ENCODE peak calls at places on chromosomes 1 and 21, in five cellular contexts. One of them, this sample, is unnamed.

GRCh38 chr1:75334876-75335275 is 200.7 kb downstream of the LHX8 start:
- DNase-seq in foreskin fibroblast: no peak
- DNase-seq in RPMI8226: no peak
- DNase-seq in pulmonary artery endothelial cell: no peak
- DNase-seq in SHP77: no peak
- DNase-seq in this sample: no peak

GRCh38 chr1:237267743-237268142 is 225.8 kb downstream of the RYR2 start:
- DNase-seq in foreskin fibroblast: no peak
- DNase-seq in RPMI8226: no peak
- DNase-seq in pulmonary artery endothelial cell: no peak
- DNase-seq in SHP77: no peak
- DNase-seq in this sample: no peak

GRCh38 chr1:228830185-228830953 is 95.1 kb downstream of the RHOU start:
- DNase-seq in foreskin fibroblast: no peak
- DNase-seq in RPMI8226: peak
- DNase-seq in pulmonary artery endothelial cell: no peak
- DNase-seq in SHP77: no peak
- DNase-seq in this sample: peak

GRCh38 chr1:40435471-40435870 is 14.8 kb upstream of the ZFP69B start:
- DNase-seq in foreskin fibroblast: no peak
- DNase-seq in RPMI8226: no peak
- DNase-seq in pulmonary artery endothelial cell: no peak
- DNase-seq in SHP77: no peak
- DNase-seq in this sample: no peak

GRCh38 chr1:244111008-244111407 is 59.9 kb downstream of the ZBTB18 start:
- DNase-seq in foreskin fibroblast: no peak
- DNase-seq in RPMI8226: no peak
- DNase-seq in pulmonary artery endothelial cell: no peak
- DNase-seq in SHP77: no peak
- DNase-seq in this sample: no peak

GRCh38 chr21:41759214-41759840 is 7.5 kb downstream of the RIPK4 start:
- DNase-seq in foreskin fibroblast: no peak
- DNase-seq in RPMI8226: no peak
- DNase-seq in pulmonary artery endothelial cell: no peak
- DNase-seq in SHP77: no peak
- DNase-seq in this sample: no peak

GRCh38 chr1:58887059-58887458 is 103.2 kb upstream of the JUN start:
- DNase-seq in foreskin fibroblast: peak
- DNase-seq in RPMI8226: no peak
- DNase-seq in pulmonary artery endothelial cell: no peak
- DNase-seq in SHP77: no peak
- DNase-seq in this sample: no peak

GRCh38 chr1:150895618-150896017 is 8.7 kb downstream of the CTXND2 start:
- DNase-seq in foreskin fibroblast: no peak
- DNase-seq in RPMI8226: no peak
- DNase-seq in pulmonary artery endothelial cell: no peak
- DNase-seq in SHP77: peak
- DNase-seq in this sample: no peak

GRCh38 chr1:149965440-149965839 is 28.8 kb upstream of the MTMR11 start:
- DNase-seq in foreskin fibroblast: no peak
- DNase-seq in RPMI8226: no peak
- DNase-seq in pulmonary artery endothelial cell: no peak
- DNase-seq in SHP77: no peak
- DNase-seq in this sample: no peak

GRCh38 chr1:220791959-220792358 is 5.2 kb downstream of the MTARC1 start:
- DNase-seq in foreskin fibroblast: no peak
- DNase-seq in RPMI8226: no peak
- DNase-seq in pulmonary artery endothelial cell: no peak
- DNase-seq in SHP77: no peak
- DNase-seq in this sample: no peak

GRCh38 chr1:208187499-208188041 is 56.6 kb downstream of the PLXNA2 start:
- DNase-seq in foreskin fibroblast: no peak
- DNase-seq in RPMI8226: peak
- DNase-seq in pulmonary artery endothelial cell: no peak
- DNase-seq in SHP77: no peak
- DNase-seq in this sample: no peak

GRCh38 chr1:54728027-54728426 is 12.4 kb downstream of the TTC4 start:
- DNase-seq in foreskin fibroblast: no peak
- DNase-seq in RPMI8226: no peak
- DNase-seq in pulmonary artery endothelial cell: no peak
- DNase-seq in SHP77: no peak
- DNase-seq in this sample: no peak

GRCh38 chr1:152167835-152168534 is 9.0 kb upstream of the RPTN start:
- DNase-seq in foreskin fibroblast: peak
- DNase-seq in RPMI8226: peak
- DNase-seq in pulmonary artery endothelial cell: no peak
- DNase-seq in SHP77: no peak
- DNase-seq in this sample: no peak

GRCh38 chr1:201905234-201905890 is 16.7 kb downstream of the SHISA4 start:
- DNase-seq in foreskin fibroblast: no peak
- DNase-seq in RPMI8226: no peak
- DNase-seq in pulmonary artery endothelial cell: no peak
- DNase-seq in SHP77: no peak
- DNase-seq in this sample: no peak

GRCh38 chr1:29921741-29922140 is 685.4 kb downstream of the PTPRU start:
- DNase-seq in foreskin fibroblast: no peak
- DNase-seq in RPMI8226: no peak
- DNase-seq in pulmonary artery endothelial cell: no peak
- DNase-seq in SHP77: no peak
- DNase-seq in this sample: no peak

GRCh38 chr1:160761886-160762285 is 22.8 kb downstream of the SLAMF7 start:
- DNase-seq in foreskin fibroblast: no peak
- DNase-seq in RPMI8226: no peak
- DNase-seq in pulmonary artery endothelial cell: no peak
- DNase-seq in SHP77: no peak
- DNase-seq in this sample: no peak

GRCh38 chr21:45502600-45502999 is 39.6 kb downstream of the SLC19A1 start:
- DNase-seq in foreskin fibroblast: no peak
- DNase-seq in RPMI8226: no peak
- DNase-seq in pulmonary artery endothelial cell: no peak
- DNase-seq in SHP77: no peak
- DNase-seq in this sample: peak

GRCh38 chr1:53062731-53063591 is 948 bp downstream of the PODN start:
- DNase-seq in foreskin fibroblast: no peak
- DNase-seq in RPMI8226: no peak
- DNase-seq in pulmonary artery endothelial cell: no peak
- DNase-seq in SHP77: no peak
- DNase-seq in this sample: peak

GRCh38 chr1:154855186-154855585 is 14.9 kb downstream of the KCNN3 start:
- DNase-seq in foreskin fibroblast: no peak
- DNase-seq in RPMI8226: no peak
- DNase-seq in pulmonary artery endothelial cell: no peak
- DNase-seq in SHP77: no peak
- DNase-seq in this sample: no peak

GRCh38 chr1:4931486-4931885 is 277.1 kb downstream of the AJAP1 start:
- DNase-seq in foreskin fibroblast: no peak
- DNase-seq in RPMI8226: no peak
- DNase-seq in pulmonary artery endothelial cell: no peak
- DNase-seq in SHP77: no peak
- DNase-seq in this sample: no peak

GRCh38 chr1:57131701-57132394 is 166.0 kb upstream of the C8B start:
- DNase-seq in foreskin fibroblast: no peak
- DNase-seq in RPMI8226: no peak
- DNase-seq in pulmonary artery endothelial cell: no peak
- DNase-seq in SHP77: no peak
- DNase-seq in this sample: no peak

GRCh38 chr21:42466700-42467612 is 29.1 kb downstream of the RSPH1 start:
- DNase-seq in foreskin fibroblast: no peak
- DNase-seq in RPMI8226: peak
- DNase-seq in pulmonary artery endothelial cell: no peak
- DNase-seq in SHP77: peak
- DNase-seq in this sample: no peak

GRCh38 chr1:62358974-62359373 is 39.7 kb upstream of the KANK4 start:
- DNase-seq in foreskin fibroblast: no peak
- DNase-seq in RPMI8226: no peak
- DNase-seq in pulmonary artery endothelial cell: no peak
- DNase-seq in SHP77: peak
- DNase-seq in this sample: no peak

GRCh38 chr1:204976666-204977065 is 66.3 kb upstream of the CNTN2 start:
- DNase-seq in foreskin fibroblast: no peak
- DNase-seq in RPMI8226: no peak
- DNase-seq in pulmonary artery endothelial cell: no peak
- DNase-seq in SHP77: no peak
- DNase-seq in this sample: no peak

GRCh38 chr1:12057382-12057781 is 5.7 kb upstream of the TNFRSF8 start:
- DNase-seq in foreskin fibroblast: no peak
- DNase-seq in RPMI8226: no peak
- DNase-seq in pulmonary artery endothelial cell: no peak
- DNase-seq in SHP77: no peak
- DNase-seq in this sample: no peak

GRCh38 chr1:159554681-159555080 is 18.9 kb upstream of the OR10J5 start:
- DNase-seq in foreskin fibroblast: no peak
- DNase-seq in RPMI8226: no peak
- DNase-seq in pulmonary artery endothelial cell: no peak
- DNase-seq in SHP77: no peak
- DNase-seq in this sample: no peak

GRCh38 chr1:233140519-233140918 is 155.0 kb downstream of the PCNX2 start:
- DNase-seq in foreskin fibroblast: peak
- DNase-seq in RPMI8226: no peak
- DNase-seq in pulmonary artery endothelial cell: no peak
- DNase-seq in SHP77: no peak
- DNase-seq in this sample: no peak

GRCh38 chr1:156511656-156512055 is 11.1 kb upstream of the MEF2D start:
- DNase-seq in foreskin fibroblast: peak
- DNase-seq in RPMI8226: peak
- DNase-seq in pulmonary artery endothelial cell: no peak
- DNase-seq in SHP77: no peak
- DNase-seq in this sample: no peak

GRCh38 chr1:166307261-166308188 is 140.7 kb upstream of the FAM78B start:
- DNase-seq in foreskin fibroblast: no peak
- DNase-seq in RPMI8226: no peak
- DNase-seq in pulmonary artery endothelial cell: no peak
- DNase-seq in SHP77: no peak
- DNase-seq in this sample: no peak

GRCh38 chr1:173669491-173669941 is at the start of gene ANKRD45:
- DNase-seq in foreskin fibroblast: peak
- DNase-seq in RPMI8226: no peak
- DNase-seq in pulmonary artery endothelial cell: no peak
- DNase-seq in SHP77: no peak
- DNase-seq in this sample: no peak

GRCh38 chr21:19853709-19854575 is 1144.3 kb upstream of the NCAM2 start:
- DNase-seq in foreskin fibroblast: no peak
- DNase-seq in RPMI8226: peak
- DNase-seq in pulmonary artery endothelial cell: no peak
- DNase-seq in SHP77: no peak
- DNase-seq in this sample: no peak

GRCh38 chr1:93585059-93585966 is 96.3 kb downstream of the BCAR3 start:
- DNase-seq in foreskin fibroblast: peak
- DNase-seq in RPMI8226: no peak
- DNase-seq in pulmonary artery endothelial cell: no peak
- DNase-seq in SHP77: peak
- DNase-seq in this sample: peak

GRCh38 chr21:33760641-33761103 is 118.4 kb downstream of the ITSN1 start:
- DNase-seq in foreskin fibroblast: peak
- DNase-seq in RPMI8226: no peak
- DNase-seq in pulmonary artery endothelial cell: peak
- DNase-seq in SHP77: no peak
- DNase-seq in this sample: no peak

GRCh38 chr1:202586018-202586821 is 124.0 kb downstream of the SYT2 start:
- DNase-seq in foreskin fibroblast: no peak
- DNase-seq in RPMI8226: peak
- DNase-seq in pulmonary artery endothelial cell: no peak
- DNase-seq in SHP77: no peak
- DNase-seq in this sample: peak

GRCh38 chr21:31011412-31011811 is 26.9 kb downstream of the KRTAP19-8 start:
- DNase-seq in foreskin fibroblast: no peak
- DNase-seq in RPMI8226: no peak
- DNase-seq in pulmonary artery endothelial cell: no peak
- DNase-seq in SHP77: no peak
- DNase-seq in this sample: no peak

GRCh38 chr1:210376836-210377377 is 48.2 kb downstream of the HHAT start:
- DNase-seq in foreskin fibroblast: no peak
- DNase-seq in RPMI8226: no peak
- DNase-seq in pulmonary artery endothelial cell: no peak
- DNase-seq in SHP77: no peak
- DNase-seq in this sample: no peak

This sample was measured in sigmoid colon.